ENCODE peak calls at places on chromosomes 5 and 9, in four cellular contexts. O is astrocyte of the hippocampus; X is dorsolateral prefrontal cortex; E is activated CD4-positive, alpha-beta T cell treated with anti-CD3 and anti-CD28 coated beads, Interleukin-2, amount 10 ng/mL, durations not matched to agents 7 days and 5 days. A is an unnamed sample.

GRCh38 chr5:61619289-61619688 is 287.2 kb downstream of the ZSWIM6 start:
- DNase-seq in O (no peak), X (no peak), E (no peak), A (no peak)

GRCh38 chr5:68333649-68334549 is 118.3 kb downstream of the PIK3R1 start:
- DNase-seq in O (peak; percentile 88), X (no peak), E (no peak), A (peak; percentile 87)

GRCh38 chr9:30758726-30759446 is 1625.6 kb upstream of the ACO1 start:
- DNase-seq in O (no peak), X (no peak), E (no peak), A (no peak)

GRCh38 chr5:58497956-58498942 is 7.0 kb downstream of the GAPT start:
- DNase-seq in O (peak; percentile 59), X (peak; percentile 45), E (no peak), A (peak; percentile 35)

GRCh38 chr5:112329429-112330090 is 89.5 kb downstream of the EPB41L4A start:
- DNase-seq in O (no peak), X (no peak), E (no peak), A (peak; percentile 51)

GRCh38 chr5:146068977-146069779 is 36.2 kb downstream of the PLAC8L1 start:
- DNase-seq in O (no peak), X (no peak), E (no peak), A (no peak)

GRCh38 chr5:2756211-2756746 is 4.8 kb upstream of the IRX2 start:
- DNase-seq in O (no peak), X (no peak), E (no peak), A (peak; percentile 66)

GRCh38 chr5:83721878-83722779 is 1.5 kb upstream of the HAPLN1 start:
- DNase-seq in O (peak; percentile 88), X (peak; percentile 87), E (no peak), A (peak; percentile 4)

GRCh38 chr5:160260881-160261815 is 31.8 kb downstream of the FABP6 start:
- DNase-seq in O (peak; percentile 87), X (no peak), E (no peak), A (peak; percentile 72)

GRCh38 chr5:117242028-117242427 is 667.4 kb upstream of the SEMA6A start:
- DNase-seq in O (no peak), X (no peak), E (no peak), A (no peak)